ENCODE peak calls at places on chromosome X, in eight cellular contexts. L is GM23338; E is CD8-positive, alpha-beta T cell; W is suprapubic skin; Q is mucosa of descending colon; H is AG04449; G is neural progenitor cell; O is Peyer's patch. N is an unnamed sample.

GRCh38 chrX:74923942-74924448 is 1.3 kb downstream of the NEXMIF start:
- DNase-seq in W (no peak), G (peak), L (peak), O (peak), E (no peak), H (no peak), Q (peak), N (no peak)

GRCh38 chrX:40164751-40165150 is 67.0 kb upstream of the BCOR start:
- DNase-seq in E (no peak), H (no peak), W (no peak), G (peak), L (no peak), O (no peak), Q (no peak), N (no peak)

GRCh38 chrX:136822337-136823095 is 41.8 kb upstream of the ARHGEF6 start:
- DNase-seq in O (no peak), G (no peak), Q (no peak), E (no peak), H (no peak), L (no peak), W (no peak), N (no peak)

GRCh38 chrX:54786972-54787371 is 11.1 kb downstream of the ITIH6 start:
- DNase-seq in O (no peak), E (no peak), H (no peak), G (no peak), L (peak), Q (no peak), W (no peak), N (no peak)

GRCh38 chrX:119758682-119759332 is 419 bp downstream of the SOWAHD start:
- DNase-seq in H (no peak), L (peak), Q (peak), G (peak), O (peak), E (no peak), W (no peak), N (no peak)

GRCh38 chrX:41027388-41027787 is 57.9 kb upstream of the USP9X start:
- DNase-seq in H (peak), G (peak), Q (no peak), E (no peak), O (no peak), L (peak), W (no peak), N (no peak)

GRCh38 chrX:76850851-76851250 is 423.3 kb downstream of the MAGEE1 start:
- DNase-seq in W (no peak), L (peak), H (no peak), Q (no peak), G (peak), E (no peak), O (no peak), N (no peak)

GRCh38 chrX:17375631-17376380 is 806 bp downstream of the NHS start:
- DNase-seq in W (no peak), O (no peak), G (peak), H (no peak), Q (peak), E (no peak), L (peak), N (peak)

GRCh38 chrX:100353326-100353725 is 56.7 kb downstream of the PCDH19 start:
- DNase-seq in W (no peak), O (no peak), Q (no peak), H (no peak), G (no peak), L (no peak), E (no peak), N (no peak)

GRCh38 chrX:118760025-118760424 is 32.6 kb downstream of the IL13RA1 start:
- DNase-seq in G (no peak), W (no peak), H (no peak), L (no peak), O (no peak), Q (no peak), E (no peak), N (no peak)

GRCh38 chrX:15877380-15877779 is 22.8 kb upstream of the AP1S2 start:
- DNase-seq in G (no peak), W (no peak), E (no peak), O (no peak), L (no peak), Q (no peak), H (no peak), N (no peak)

GRCh38 chrX:7120578-7121219 is 26.8 kb upstream of the STS start:
- DNase-seq in O (no peak), G (no peak), Q (no peak), L (no peak), W (no peak), E (no peak), H (no peak), N (no peak)

GRCh38 chrX:54413753-54414152 is 26.5 kb upstream of the TSR2 start:
- DNase-seq in L (no peak), Q (no peak), E (no peak), G (no peak), H (no peak), O (no peak), W (no peak), N (no peak)

GRCh38 chrX:122220644-122221373 is 963.3 kb upstream of the GRIA3 start:
- DNase-seq in O (no peak), E (no peak), W (no peak), H (no peak), L (peak), Q (no peak), G (peak), N (no peak)

GRCh38 chrX:150338615-150339014 is 24.5 kb upstream of the MAMLD1 start:
- DNase-seq in H (no peak), G (no peak), E (no peak), O (no peak), W (no peak), Q (no peak), L (no peak), N (no peak)

GRCh38 chrX:150573702-150574101 is 5.3 kb downstream of the MTM1 start:
- DNase-seq in G (no peak), L (no peak), E (no peak), H (no peak), Q (no peak), O (peak), W (no peak), N (no peak)

DNA sequence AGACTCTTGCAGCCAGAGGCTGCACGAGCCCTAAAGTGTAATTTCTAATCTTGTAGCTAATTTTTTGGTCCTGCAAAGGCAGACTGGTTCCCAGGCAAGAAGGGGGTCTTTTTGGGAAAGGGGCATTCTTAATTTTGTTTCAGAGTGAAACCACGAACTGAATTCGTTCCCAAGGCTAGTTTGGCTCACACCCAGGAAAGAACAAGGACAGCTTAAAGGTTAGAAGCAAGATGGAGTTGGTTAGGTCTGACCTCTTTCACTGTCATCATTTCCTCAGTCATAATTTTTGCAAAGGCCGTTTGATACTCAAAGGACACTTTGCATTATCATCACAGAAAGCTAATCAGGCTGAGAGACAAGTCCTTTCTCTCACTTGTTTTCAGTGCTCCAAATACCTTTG is 30.9 kb downstream of the XG start:
- DNase-seq in W (no peak), E (no peak), H (no peak), Q (no peak), G (no peak), O (no peak), L (no peak), N (no peak)
- TF ChIP-seq CTCF in W (no peak), E (no peak), H (no peak), Q (no peak), G (no peak), O (no peak), L (no peak), N (no peak)

GRCh38 chrX:131739823-131740222 is 195.9 kb downstream of the OR13H1 start:
- DNase-seq in L (no peak), O (no peak), H (no peak), W (no peak), E (no peak), Q (no peak), G (no peak), N (no peak)

GRCh38 chrX:131735127-131735526 is 191.3 kb downstream of the OR13H1 start:
- DNase-seq in O (no peak), L (no peak), E (no peak), W (no peak), H (no peak), G (no peak), Q (no peak), N (no peak)

GRCh38 chrX:131729295-131729694 is 185.4 kb downstream of the OR13H1 start:
- DNase-seq in W (no peak), L (no peak), E (no peak), O (peak), Q (peak), H (no peak), G (no peak), N (no peak)

GRCh38 chrX:131734621-131735020 is 190.7 kb downstream of the OR13H1 start:
- DNase-seq in E (no peak), H (no peak), W (no peak), O (peak), L (no peak), G (no peak), Q (no peak), N (no peak)
- TF ChIP-seq CTCF in E (no peak), H (no peak), W (no peak), O (no peak), L (no peak), G (no peak), Q (no peak), N (no peak)

GRCh38 chrX:106392346-106392745 is 219.4 kb upstream of the RADX start:
- DNase-seq in H (no peak), Q (no peak), O (no peak), E (no peak), L (no peak), G (no peak), W (no peak), N (no peak)

GRCh38 chrX:106401965-106402559 is 209.7 kb upstream of the RADX start:
- DNase-seq in L (no peak), E (no peak), G (no peak), Q (peak), O (peak), W (no peak), H (no peak), N (no peak)

DNA sequence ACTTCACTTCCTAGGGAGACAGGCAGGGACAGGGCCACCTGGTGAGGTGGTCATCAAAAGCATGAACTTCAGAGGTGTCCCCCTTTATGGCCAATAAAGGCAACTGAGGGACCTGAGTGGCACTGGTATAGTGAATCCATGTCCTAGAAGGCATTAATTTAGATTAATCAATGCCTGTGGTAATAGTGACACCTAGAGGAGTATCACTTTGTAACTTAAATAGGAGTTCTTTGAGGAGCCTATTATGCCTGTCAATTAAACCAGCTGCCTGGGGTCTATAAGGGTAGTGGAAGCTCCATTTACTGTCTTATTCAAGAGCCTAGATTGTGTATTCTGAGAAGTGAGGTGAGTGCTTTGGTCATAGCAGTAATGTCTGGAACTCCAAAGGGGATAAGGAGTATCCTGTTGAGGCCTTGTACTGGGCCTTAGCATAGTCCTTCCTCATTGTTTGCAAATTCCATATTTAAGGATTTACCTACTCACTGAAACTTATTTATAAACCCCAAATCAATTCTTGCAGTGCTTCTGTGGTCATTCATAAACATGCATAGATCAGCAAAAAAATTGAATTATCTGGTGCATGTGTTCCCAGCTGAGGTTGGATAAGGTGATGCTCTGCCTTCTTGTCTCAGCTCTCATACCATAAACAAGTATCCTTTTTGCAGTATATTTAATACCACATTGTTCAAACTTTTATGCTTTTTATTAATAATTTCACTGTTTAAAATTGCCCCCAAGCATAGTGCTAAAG is 213.8 kb upstream of the RADX start:
- DNase-seq in G (no peak), H (no peak), O (no peak), L (peak), W (no peak), Q (no peak), E (no peak), N (no peak)
- TF ChIP-seq CTCF in G (peak), H (no peak), O (no peak), L (peak), W (no peak), Q (no peak), E (no peak), N (peak)

GRCh38 chrX:72018277-72019112 is 107.8 kb downstream of the NHSL2 start:
- DNase-seq in W (peak), O (peak), G (peak), E (peak), H (no peak), Q (peak), L (peak), N (peak)
- TF ChIP-seq CTCF in W (peak), O (peak), G (peak), E (peak), H (peak), Q (peak), L (peak), N (peak)

DNA sequence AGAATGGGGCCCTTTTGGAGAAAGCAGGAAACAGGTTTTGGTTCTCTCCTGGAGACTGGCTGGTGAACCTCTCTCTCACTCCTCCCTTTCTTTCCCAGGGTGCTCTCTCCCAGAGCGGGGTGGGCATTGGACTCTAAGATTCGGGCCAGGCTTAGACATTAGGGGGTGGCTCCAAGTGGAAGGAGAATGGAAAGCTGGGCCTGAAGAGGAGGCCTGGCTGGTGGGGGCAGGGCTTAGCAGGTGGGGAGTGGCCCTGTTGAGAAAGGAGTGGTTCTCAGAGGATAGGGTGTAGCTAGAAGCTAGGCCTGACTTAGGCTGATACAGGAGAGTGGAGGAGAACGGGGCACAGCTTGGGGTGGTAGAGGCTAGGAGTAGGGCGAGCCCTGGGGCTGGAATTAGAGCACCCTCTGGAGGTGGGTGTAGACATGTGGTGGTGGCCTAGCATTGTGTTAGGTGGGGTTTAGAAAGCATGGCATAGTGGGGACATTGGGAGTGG is 5.7 kb downstream of the PLP2 start:
- DNase-seq in W (no peak), E (no peak), O (no peak), Q (peak), L (no peak), H (no peak), G (no peak), N (no peak)
- TF ChIP-seq CTCF in W (no peak), E (no peak), O (no peak), Q (no peak), L (peak), H (no peak), G (no peak), N (no peak)

GRCh38 chrX:19514791-19515614 is at the start of gene MAP3K15:
- DNase-seq in H (no peak), G (peak), W (no peak), E (no peak), Q (no peak), O (no peak), L (peak), N (no peak)
- TF ChIP-seq CTCF in H (peak), G (peak), W (no peak), E (no peak), Q (no peak), O (no peak), L (no peak), N (no peak)

GRCh38 chrX:1468250-1468772 is 15.6 kb upstream of the ASMTL start:
- DNase-seq in H (no peak), O (peak), G (no peak), Q (peak), E (peak), L (no peak), W (peak), N (peak)
- TF ChIP-seq CTCF in H (no peak), O (no peak), G (no peak), Q (no peak), E (no peak), L (peak), W (no peak), N (no peak)

N was measured in type B pancreatic cell.